ENCODE peak calls at places on chromosomes 4 and X, in eight cellular contexts. One of them, this sample, is unnamed.

GRCh38 chr4:142846105-142846728 is at the start of gene INPP4B:
- DNase-seq in fibroblast of lung: peak
- DNase-seq in astrocyte of the hippocampus: peak
- DNase-seq in AG09309: no peak
- DNase-seq in mucosa of descending colon: peak
- DNase-seq in type B pancreatic cell: no peak
- DNase-seq in astrocyte: peak
- DNase-seq in transverse colon: peak
- DNase-seq in this sample: no peak

GRCh38 chrX:139194571-139195280 is 335.8 kb upstream of the F9 start:
- DNase-seq in fibroblast of lung: no peak
- DNase-seq in astrocyte of the hippocampus: peak
- DNase-seq in AG09309: no peak
- DNase-seq in mucosa of descending colon: peak
- DNase-seq in type B pancreatic cell: no peak
- DNase-seq in astrocyte: peak
- DNase-seq in transverse colon: peak
- DNase-seq in this sample: no peak

GRCh38 chr4:3291411-3291968 is 1.3 kb upstream of the RGS12 start:
- DNase-seq in fibroblast of lung: no peak
- DNase-seq in astrocyte of the hippocampus: no peak
- DNase-seq in AG09309: no peak
- DNase-seq in mucosa of descending colon: peak
- DNase-seq in type B pancreatic cell: peak
- DNase-seq in astrocyte: no peak
- DNase-seq in transverse colon: peak
- DNase-seq in this sample: peak

GRCh38 chrX:662126-662525 is 31.5 kb downstream of the SHOX start:
- DNase-seq in fibroblast of lung: no peak
- DNase-seq in astrocyte of the hippocampus: no peak
- DNase-seq in AG09309: no peak
- DNase-seq in mucosa of descending colon: no peak
- DNase-seq in type B pancreatic cell: no peak
- DNase-seq in astrocyte: no peak
- DNase-seq in transverse colon: no peak
- DNase-seq in this sample: no peak

GRCh38 chr4:111556861-111557260 is 588.4 kb upstream of the FAM241A start:
- DNase-seq in fibroblast of lung: no peak
- DNase-seq in astrocyte of the hippocampus: no peak
- DNase-seq in AG09309: no peak
- DNase-seq in mucosa of descending colon: no peak
- DNase-seq in type B pancreatic cell: no peak
- DNase-seq in astrocyte: no peak
- DNase-seq in transverse colon: no peak
- DNase-seq in this sample: no peak

GRCh38 chrX:114127005-114127404 is 456.9 kb upstream of the HTR2C start:
- DNase-seq in fibroblast of lung: no peak
- DNase-seq in astrocyte of the hippocampus: no peak
- DNase-seq in AG09309: no peak
- DNase-seq in mucosa of descending colon: no peak
- DNase-seq in type B pancreatic cell: no peak
- DNase-seq in astrocyte: no peak
- DNase-seq in transverse colon: no peak
- DNase-seq in this sample: no peak

GRCh38 chrX:150478496-150479492 is 89.6 kb upstream of the MTM1 start:
- DNase-seq in fibroblast of lung: no peak
- DNase-seq in astrocyte of the hippocampus: no peak
- DNase-seq in AG09309: no peak
- DNase-seq in mucosa of descending colon: no peak
- DNase-seq in type B pancreatic cell: no peak
- DNase-seq in astrocyte: no peak
- DNase-seq in transverse colon: no peak
- DNase-seq in this sample: no peak

GRCh38 chr4:55435136-55435535 is 39.4 kb downstream of the TMEM165 start:
- DNase-seq in fibroblast of lung: peak
- DNase-seq in astrocyte of the hippocampus: peak
- DNase-seq in AG09309: no peak
- DNase-seq in mucosa of descending colon: no peak
- DNase-seq in type B pancreatic cell: no peak
- DNase-seq in astrocyte: no peak
- DNase-seq in transverse colon: no peak
- DNase-seq in this sample: no peak

GRCh38 chr4:137623013-137623412 is 90.7 kb upstream of the PCDH18 start:
- DNase-seq in fibroblast of lung: peak
- DNase-seq in astrocyte of the hippocampus: peak
- DNase-seq in AG09309: no peak
- DNase-seq in mucosa of descending colon: no peak
- DNase-seq in type B pancreatic cell: no peak
- DNase-seq in astrocyte: no peak
- DNase-seq in transverse colon: no peak
- DNase-seq in this sample: no peak

GRCh38 chr4:158930573-158930972 is 161.7 kb downstream of the FNIP2 start:
- DNase-seq in fibroblast of lung: no peak
- DNase-seq in astrocyte of the hippocampus: no peak
- DNase-seq in AG09309: no peak
- DNase-seq in mucosa of descending colon: no peak
- DNase-seq in type B pancreatic cell: no peak
- DNase-seq in astrocyte: no peak
- DNase-seq in transverse colon: no peak
- DNase-seq in this sample: no peak

GRCh38 chr4:123667496-123667895 is 270.9 kb downstream of the SPRY1 start:
- DNase-seq in fibroblast of lung: peak
- DNase-seq in astrocyte of the hippocampus: no peak
- DNase-seq in AG09309: no peak
- DNase-seq in mucosa of descending colon: no peak
- DNase-seq in type B pancreatic cell: no peak
- DNase-seq in astrocyte: peak
- DNase-seq in transverse colon: no peak
- DNase-seq in this sample: no peak

GRCh38 chr4:53197760-53198150 is 168.1 kb downstream of the SCFD2 start:
- DNase-seq in fibroblast of lung: peak
- DNase-seq in astrocyte of the hippocampus: no peak
- DNase-seq in AG09309: no peak
- DNase-seq in mucosa of descending colon: no peak
- DNase-seq in type B pancreatic cell: no peak
- DNase-seq in astrocyte: no peak
- DNase-seq in transverse colon: no peak
- DNase-seq in this sample: no peak

GRCh38 chr4:147096667-147097604 is 151.3 kb upstream of the TTC29 start:
- DNase-seq in fibroblast of lung: peak
- DNase-seq in astrocyte of the hippocampus: peak
- DNase-seq in AG09309: peak
- DNase-seq in mucosa of descending colon: no peak
- DNase-seq in type B pancreatic cell: no peak
- DNase-seq in astrocyte: no peak
- DNase-seq in transverse colon: no peak
- DNase-seq in this sample: no peak

GRCh38 chrX:123830309-123830708 is 29.5 kb upstream of the XIAP start:
- DNase-seq in fibroblast of lung: no peak
- DNase-seq in astrocyte of the hippocampus: peak
- DNase-seq in AG09309: peak
- DNase-seq in mucosa of descending colon: peak
- DNase-seq in type B pancreatic cell: no peak
- DNase-seq in astrocyte: peak
- DNase-seq in transverse colon: peak
- DNase-seq in this sample: no peak

GRCh38 chrX:49106930-49107329 is 16.6 kb downstream of the GPKOW start:
- DNase-seq in fibroblast of lung: peak
- DNase-seq in astrocyte of the hippocampus: peak
- DNase-seq in AG09309: peak
- DNase-seq in mucosa of descending colon: peak
- DNase-seq in type B pancreatic cell: no peak
- DNase-seq in astrocyte: peak
- DNase-seq in transverse colon: no peak
- DNase-seq in this sample: no peak

GRCh38 chr4:172554588-172554987 is 614.0 kb upstream of the GALNT7 start:
- DNase-seq in fibroblast of lung: no peak
- DNase-seq in astrocyte of the hippocampus: no peak
- DNase-seq in AG09309: no peak
- DNase-seq in mucosa of descending colon: no peak
- DNase-seq in type B pancreatic cell: no peak
- DNase-seq in astrocyte: no peak
- DNase-seq in transverse colon: no peak
- DNase-seq in this sample: no peak

GRCh38 chr4:38868055-38868965 is 704 bp downstream of the FAM114A1 start:
- DNase-seq in fibroblast of lung: peak
- DNase-seq in astrocyte of the hippocampus: peak
- DNase-seq in AG09309: no peak
- DNase-seq in mucosa of descending colon: peak
- DNase-seq in type B pancreatic cell: no peak
- DNase-seq in astrocyte: no peak
- DNase-seq in transverse colon: peak
- DNase-seq in this sample: no peak

GRCh38 chrX:100417671-100418070 is 7.6 kb upstream of the PCDH19 start:
- DNase-seq in fibroblast of lung: no peak
- DNase-seq in astrocyte of the hippocampus: no peak
- DNase-seq in AG09309: no peak
- DNase-seq in mucosa of descending colon: no peak
- DNase-seq in type B pancreatic cell: no peak
- DNase-seq in astrocyte: no peak
- DNase-seq in transverse colon: no peak
- DNase-seq in this sample: no peak

GRCh38 chr4:173319696-173320095 is 14.5 kb downstream of the HMGB2 start:
- DNase-seq in fibroblast of lung: no peak
- DNase-seq in astrocyte of the hippocampus: no peak
- DNase-seq in AG09309: no peak
- DNase-seq in mucosa of descending colon: no peak
- DNase-seq in type B pancreatic cell: no peak
- DNase-seq in astrocyte: no peak
- DNase-seq in transverse colon: no peak
- DNase-seq in this sample: no peak

GRCh38 chr4:7254736-7255487 is 62.6 kb downstream of the SORCS2 start:
- DNase-seq in fibroblast of lung: no peak
- DNase-seq in astrocyte of the hippocampus: no peak
- DNase-seq in AG09309: no peak
- DNase-seq in mucosa of descending colon: no peak
- DNase-seq in type B pancreatic cell: no peak
- DNase-seq in astrocyte: no peak
- DNase-seq in transverse colon: no peak
- DNase-seq in this sample: no peak

GRCh38 chr4:112099701-112100289 is 45.5 kb upstream of the FAM241A start:
- DNase-seq in fibroblast of lung: peak
- DNase-seq in astrocyte of the hippocampus: peak
- DNase-seq in AG09309: peak
- DNase-seq in mucosa of descending colon: no peak
- DNase-seq in type B pancreatic cell: no peak
- DNase-seq in astrocyte: peak
- DNase-seq in transverse colon: no peak
- DNase-seq in this sample: no peak

GRCh38 chrX:43002526-43003203 is 224.7 kb upstream of the PPP1R2C start:
- DNase-seq in fibroblast of lung: no peak
- DNase-seq in astrocyte of the hippocampus: no peak
- DNase-seq in AG09309: no peak
- DNase-seq in mucosa of descending colon: no peak
- DNase-seq in type B pancreatic cell: no peak
- DNase-seq in astrocyte: no peak
- DNase-seq in transverse colon: no peak
- DNase-seq in this sample: no peak

GRCh38 chr4:10032625-10033024 is 11.3 kb upstream of the SLC2A9 start:
- DNase-seq in fibroblast of lung: peak
- DNase-seq in astrocyte of the hippocampus: peak
- DNase-seq in AG09309: peak
- DNase-seq in mucosa of descending colon: no peak
- DNase-seq in type B pancreatic cell: no peak
- DNase-seq in astrocyte: peak
- DNase-seq in transverse colon: no peak
- DNase-seq in this sample: no peak

GRCh38 chr4:68954126-68954525 is 2.5 kb upstream of the UGT2A3 start:
- DNase-seq in fibroblast of lung: no peak
- DNase-seq in astrocyte of the hippocampus: no peak
- DNase-seq in AG09309: no peak
- DNase-seq in mucosa of descending colon: no peak
- DNase-seq in type B pancreatic cell: no peak
- DNase-seq in astrocyte: no peak
- DNase-seq in transverse colon: no peak
- DNase-seq in this sample: no peak

GRCh38 chrX:123263246-123263757 is 79.2 kb downstream of the GRIA3 start:
- DNase-seq in fibroblast of lung: no peak
- DNase-seq in astrocyte of the hippocampus: no peak
- DNase-seq in AG09309: no peak
- DNase-seq in mucosa of descending colon: no peak
- DNase-seq in type B pancreatic cell: no peak
- DNase-seq in astrocyte: no peak
- DNase-seq in transverse colon: no peak
- DNase-seq in this sample: no peak